ENCODE peak calls at places on chromosome 20, in nine cellular contexts. D, I, P, A, Z, J, M, N and Q are unnamed samples.

GRCh38 chr20:63342561-63343459 is 18.3 kb downstream of the CHRNA4 start:
- DNase-seq in D (no peak), I (no peak), P (no peak), A (peak), Z (no peak), J (no peak), M (no peak), N (peak), Q (no peak)

GRCh38 chr20:14526891-14527290 is 189.5 kb upstream of the FLRT3 start:
- DNase-seq in D (no peak), I (no peak), P (no peak), A (no peak), Z (no peak), J (no peak), M (no peak), N (no peak), Q (no peak)

GRCh38 chr20:59055302-59055701 is 12.7 kb upstream of the PRELID3B start:
- DNase-seq in D (no peak), I (no peak), P (no peak), A (peak), Z (no peak), J (peak), M (no peak), N (no peak), Q (no peak)

GRCh38 chr20:58717278-58718091 is 24.9 kb downstream of the NPEPL1 start:
- DNase-seq in D (no peak), I (no peak), P (peak), A (no peak), Z (no peak), J (no peak), M (no peak), N (no peak), Q (peak)

GRCh38 chr20:37359836-37360235 is 13.9 kb downstream of the SRC start:
- DNase-seq in D (no peak), I (no peak), P (no peak), A (no peak), Z (no peak), J (no peak), M (no peak), N (no peak), Q (no peak)

GRCh38 chr20:8709627-8710026 is 359.3 kb upstream of the PLCB4 start:
- DNase-seq in D (no peak), I (no peak), P (no peak), A (no peak), Z (no peak), J (no peak), M (no peak), N (no peak), Q (no peak)

GRCh38 chr20:34389206-34389953 is 26.3 kb downstream of the ITCH start:
- DNase-seq in D (no peak), I (no peak), P (no peak), A (no peak), Z (no peak), J (no peak), M (no peak), N (no peak), Q (no peak)

GRCh38 chr20:46575794-46576495 is 25.5 kb upstream of the OCSTAMP start:
- DNase-seq in D (no peak), I (no peak), P (no peak), A (no peak), Z (no peak), J (no peak), M (no peak), N (no peak), Q (no peak)

GRCh38 chr20:8515810-8516435 is 383.9 kb downstream of the PLCB1 start:
- DNase-seq in D (no peak), I (no peak), P (no peak), A (no peak), Z (no peak), J (no peak), M (no peak), N (no peak), Q (no peak)

GRCh38 chr20:54025166-54025835 is 45.1 kb downstream of the BCAS1 start:
- DNase-seq in D (peak), I (no peak), P (no peak), A (peak), Z (no peak), J (no peak), M (no peak), N (no peak), Q (no peak)

GRCh38 chr20:38873050-38873581 is 53.1 kb upstream of the FAM83D start:
- DNase-seq in D (no peak), I (no peak), P (no peak), A (no peak), Z (no peak), J (peak), M (peak), N (no peak), Q (peak)

GRCh38 chr20:39563406-39563805 is 601.3 kb downstream of the DHX35 start:
- DNase-seq in D (no peak), I (no peak), P (no peak), A (no peak), Z (no peak), J (no peak), M (no peak), N (no peak), Q (no peak)

GRCh38 chr20:41650221-41650948 is 32.2 kb upstream of the CHD6 start:
- DNase-seq in D (no peak), I (peak), P (no peak), A (peak), Z (no peak), J (no peak), M (no peak), N (no peak), Q (no peak)

GRCh38 chr20:58130156-58130555 is 98.3 kb downstream of the ANKRD60 start:
- DNase-seq in D (no peak), I (no peak), P (no peak), A (no peak), Z (no peak), J (no peak), M (no peak), N (no peak), Q (no peak)

GRCh38 chr20:41248371-41249024 is 69.0 kb downstream of the ZHX3 start:
- DNase-seq in D (no peak), I (no peak), P (no peak), A (peak), Z (peak), J (no peak), M (no peak), N (no peak), Q (no peak)

GRCh38 chr20:24787071-24787470 is 162.0 kb upstream of the CST7 start:
- DNase-seq in D (no peak), I (no peak), P (no peak), A (no peak), Z (no peak), J (no peak), M (no peak), N (no peak), Q (no peak)